ENCODE peak calls at places on chromosomes 2 and 18, in five cellular contexts. E is spleen, S is psoas muscle, N is GM23248, B is AG04450. X is an unnamed sample.

GRCh38 chr2:202410092-202410491 is 34.0 kb downstream of the BMPR2 start:
- DNase-seq in B (no peak), N (no peak), S (no peak), E (no peak), X (no peak)

GRCh38 chr2:158716091-158716815 is 78.9 kb upstream of the DAPL1 start:
- DNase-seq in N (no peak), E (no peak), S (no peak), B (no peak), X (no peak)

GRCh38 chr18:61998957-61999356 is 106.2 kb upstream of the RNF152 start:
- DNase-seq in E (no peak), B (peak), N (peak), S (no peak), X (no peak)

GRCh38 chr2:201358684-201359083 is 1.5 kb upstream of the FLACC1 start:
- DNase-seq in S (no peak), B (peak), E (no peak), N (peak), X (no peak)

GRCh38 chr2:28352726-28353125 is 39.9 kb upstream of the FOSL2 start:
- DNase-seq in N (no peak), E (peak), B (no peak), S (peak), X (no peak)

GRCh38 chr2:163259489-163259888 is 420.9 kb upstream of the KCNH7 start:
- DNase-seq in S (no peak), B (no peak), E (no peak), N (no peak), X (no peak)

GRCh38 chr18:61635901-61636528 is 256.8 kb downstream of the RNF152 start:
- DNase-seq in S (no peak), B (peak), N (peak), E (no peak), X (no peak)

GRCh38 chr2:68024450-68024849 is 38.4 kb downstream of the C1D start:
- DNase-seq in B (no peak), E (no peak), S (no peak), N (no peak), X (no peak)

GRCh38 chr2:19195681-19196080 is 162.7 kb downstream of the OSR1 start:
- DNase-seq in E (no peak), S (no peak), B (no peak), N (no peak), X (no peak)

GRCh38 chr2:12684471-12684936 is 32.2 kb upstream of the TRIB2 start:
- DNase-seq in N (peak), E (no peak), B (peak), S (no peak), X (no peak)

GRCh38 chr18:11115268-11115667 is 34.1 kb downstream of the PIEZO2 start:
- DNase-seq in N (peak), B (peak), S (no peak), E (no peak), X (no peak)
- H3K27ac ChIP-seq in N (no peak), B (no peak), S (no peak), E (no peak), X (no peak)

GRCh38 chr2:168192143-168192785 is 55.1 kb downstream of the STK39 start:
- DNase-seq in B (no peak), S (no peak), N (no peak), E (no peak), X (no peak)

GRCh38 chr2:168190590-168191336 is 56.6 kb downstream of the STK39 start:
- DNase-seq in B (no peak), S (no peak), E (no peak), N (no peak), X (no peak)

GRCh38 chr2:168192839-168193616 is 54.4 kb downstream of the STK39 start:
- DNase-seq in B (no peak), S (no peak), N (no peak), E (no peak), X (no peak)

GRCh38 chr2:168188011-168188410 is 59.4 kb downstream of the STK39 start:
- DNase-seq in B (no peak), N (no peak), E (no peak), S (no peak), X (peak)

GRCh38 chr2:168189835-168190426 is 57.5 kb downstream of the STK39 start:
- DNase-seq in S (no peak), E (no peak), N (peak), B (peak), X (no peak)
- H3K27ac ChIP-seq in S (no peak), E (no peak), N (no peak), B (no peak), X (no peak)

GRCh38 chr2:239061824-239062560 is 214.1 kb downstream of the TWIST2 start:
- DNase-seq in N (no peak), E (peak), B (no peak), S (no peak), X (no peak)

GRCh38 chr2:239058746-239059145 is 210.9 kb downstream of the TWIST2 start:
- DNase-seq in E (no peak), B (no peak), S (no peak), N (no peak), X (no peak)

GRCh38 chr2:239061121-239061666 is 213.3 kb downstream of the TWIST2 start:
- DNase-seq in B (no peak), E (no peak), S (no peak), N (no peak), X (no peak)

GRCh38 chr2:239060676-239061075 is 212.8 kb downstream of the TWIST2 start:
- DNase-seq in B (no peak), S (no peak), E (peak), N (no peak), X (no peak)

DNA sequence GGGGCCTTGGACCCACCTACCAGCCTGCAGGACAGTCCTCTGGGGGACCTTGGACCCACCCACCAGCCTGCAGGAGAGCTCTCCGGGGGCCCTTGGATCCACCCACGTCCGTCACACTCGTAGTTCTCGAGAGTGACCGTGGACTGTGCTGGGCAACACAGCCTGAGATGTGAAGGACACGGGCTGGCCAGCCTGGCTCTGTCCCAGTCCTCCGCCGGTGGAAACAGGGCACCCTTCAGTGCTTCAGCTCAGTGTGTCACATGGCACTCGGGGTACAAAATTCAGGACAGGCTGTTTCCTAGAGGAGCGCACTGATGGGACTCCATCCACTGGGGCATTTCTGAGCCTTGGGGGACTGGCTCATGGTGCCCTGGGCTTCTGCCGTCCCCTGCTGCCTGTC is 212.0 kb downstream of the TWIST2 start:
- DNase-seq in B (no peak), S (no peak), E (no peak), N (no peak), X (no peak)
- H3K27ac ChIP-seq in B (no peak), S (no peak), E (no peak), N (no peak), X (no peak)

DNA sequence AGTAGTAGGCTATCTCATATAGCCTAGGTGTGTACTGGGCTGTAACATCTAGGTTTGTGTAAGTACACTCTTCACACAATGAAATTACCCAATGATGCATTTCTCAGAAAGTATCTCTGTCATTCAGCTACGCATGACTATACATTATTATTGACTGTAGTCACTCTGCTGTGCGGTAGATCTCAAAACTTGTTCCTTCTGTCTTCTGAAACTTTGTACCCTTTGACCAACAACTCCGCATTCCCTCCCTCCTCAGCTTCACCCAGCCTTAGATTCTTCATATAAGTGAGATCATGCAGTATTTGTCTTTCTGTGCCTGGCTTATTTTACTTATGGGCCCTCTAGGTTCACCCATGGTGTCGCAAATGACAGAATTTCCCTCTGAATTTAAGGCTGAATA is 49.0 kb downstream of the TAF1B start:
- DNase-seq in N (no peak), B (no peak), E (no peak), S (no peak), X (no peak)
- H3K27ac ChIP-seq in N (no peak), B (no peak), E (no peak), S (no peak), X (no peak)